ENCODE peak calls at places on chromosomes 11 and 22, in four cellular contexts. I, C, T and R are unnamed samples.

GRCh38 chr11:68275721-68276488 is 4.1 kb upstream of the C11orf24 start:
- DNase-seq in I (peak), T (no peak), C (no peak), R (no peak)

GRCh38 chr11:69306821-69307220 is 12.9 kb downstream of the MYEOV start:
- DNase-seq in T (no peak), C (no peak), I (no peak), R (no peak)

GRCh38 chr11:69172674-69173073 is 16.9 kb downstream of the SMIM38 start:
- DNase-seq in C (peak), I (peak), T (no peak), R (peak)

GRCh38 chr22:40463727-40464126 is 93.3 kb downstream of the SGSM3 start:
- DNase-seq in I (no peak), C (no peak), T (no peak), R (no peak)

GRCh38 chr11:115942043-115942442 is 437.8 kb upstream of the CADM1 start:
- DNase-seq in C (no peak), I (no peak), T (no peak), R (no peak)

GRCh38 chr11:117287668-117288067 is 3.5 kb upstream of the BACE1-AS start:
- DNase-seq in I (no peak), C (no peak), T (no peak), R (no peak)

GRCh38 chr11:27237641-27238040 is 125.4 kb downstream of the CCDC34 start:
- DNase-seq in I (no peak), C (no peak), T (no peak), R (no peak)

GRCh38 chr11:128039140-128040021 is 548.0 kb downstream of the ETS1 start:
- DNase-seq in T (no peak), C (no peak), I (no peak), R (peak)

GRCh38 chr11:68963779-68964178 is 17.0 kb downstream of the MRGPRD start:
- DNase-seq in I (no peak), C (no peak), T (no peak), R (no peak)

GRCh38 chr22:37032535-37033460 is 13.3 kb downstream of the MPST start:
- DNase-seq in C (peak), I (no peak), T (no peak), R (no peak)

GRCh38 chr11:48210052-48210451 is 6.6 kb upstream of the OR4B1 start:
- DNase-seq in T (no peak), I (no peak), C (peak), R (peak)

GRCh38 chr11:95045791-95046190 is 3.4 kb upstream of the KDM4F start:
- DNase-seq in T (no peak), C (no peak), I (no peak), R (no peak)

GRCh38 chr11:134452026-134452848 is 40.2 kb upstream of the B3GAT1 start:
- DNase-seq in T (no peak), I (no peak), C (no peak), R (no peak)

GRCh38 chr11:110793556-110793955 is 81.3 kb upstream of the ARHGAP20 start:
- DNase-seq in I (no peak), C (peak), T (peak), R (no peak)

GRCh38 chr11:75338516-75339218 is 12.8 kb downstream of the ARRB1 start:
- DNase-seq in C (no peak), T (no peak), I (no peak), R (no peak)

GRCh38 chr11:125154380-125155099 is 10.0 kb upstream of the PKNOX2 start:
- DNase-seq in T (no peak), C (no peak), I (no peak), R (no peak)

GRCh38 chr11:73528877-73529530 is 68.9 kb downstream of the FAM168A start:
- DNase-seq in T (no peak), I (no peak), C (peak), R (no peak)

GRCh38 chr11:20070459-20070858 is 89.8 kb downstream of the DBX1 start:
- DNase-seq in T (no peak), I (no peak), C (no peak), R (no peak)

GRCh38 chr11:98964146-98964545 is 56.6 kb upstream of the CNTN5 start:
- DNase-seq in C (no peak), I (no peak), T (no peak), R (no peak)

GRCh38 chr11:61747389-61748285 is 4.8 kb upstream of the MYRF start:
- DNase-seq in T (peak), I (peak), C (peak), R (peak)

GRCh38 chr11:17845431-17845881 is 110.9 kb downstream of the KCNC1 start:
- DNase-seq in T (no peak), C (no peak), I (no peak), R (no peak)

GRCh38 chr22:42967933-42968332 is 47.0 kb downstream of the PACSIN2 start:
- DNase-seq in C (no peak), T (no peak), I (no peak), R (no peak)

GRCh38 chr11:128632151-128632791 is 44.9 kb upstream of the ETS1 start:
- DNase-seq in I (peak), T (peak), C (peak), R (peak)

GRCh38 chr22:27438271-27438980 is 363.1 kb downstream of the MN1 start:
- DNase-seq in I (no peak), T (peak), C (no peak), R (peak)

DNA sequence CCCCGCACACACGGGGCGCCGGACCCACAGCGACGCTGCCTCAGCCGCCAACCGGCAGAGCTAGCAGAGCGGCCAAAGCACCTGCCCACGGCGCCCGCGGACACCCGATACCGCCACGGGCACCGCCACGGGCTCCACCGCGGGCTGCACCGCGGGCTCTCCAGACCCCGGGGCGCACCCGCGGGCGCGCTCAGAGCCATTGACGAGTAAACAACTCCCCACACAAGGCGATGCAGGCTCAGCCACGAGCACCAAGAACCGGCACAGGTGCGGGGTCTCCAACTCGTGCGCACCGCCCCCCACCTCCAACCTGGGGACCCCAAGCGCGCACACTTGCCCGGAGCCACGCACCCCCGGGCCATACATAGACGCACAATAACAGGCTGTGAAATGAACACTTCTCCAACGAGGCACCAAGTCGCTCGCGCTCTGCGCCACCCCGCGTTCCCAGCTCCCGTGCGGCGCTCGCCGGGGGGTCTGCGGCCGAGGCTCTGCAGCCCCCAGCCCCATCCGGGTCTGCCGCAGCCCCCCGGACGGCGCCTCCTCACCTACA is 1.9 kb downstream of the IFITM10 start:
- DNase-seq in I (no peak), T (no peak), C (no peak), R (no peak)
- TF ChIP-seq EZH2 in I (no peak), T (peak), C (no peak), R (peak)

GRCh38 chr11:76380977-76381719 is at the start of the genes GVQW3 and THAP12:
- DNase-seq in I (peak), T (peak), C (peak), R (peak)
- TF ChIP-seq EZH2 in I (no peak), T (no peak), C (no peak), R (no peak)

GRCh38 chr11:31812392-31813241 is 1.5 kb upstream of the PAX6 start:
- DNase-seq in C (peak), I (no peak), T (peak), R (no peak)

GRCh38 chr11:31813242-31813960 is 2.3 kb upstream of the PAX6 start:
- DNase-seq in I (no peak), C (peak), T (peak), R (peak)

GRCh38 chr11:31816467-31817053 is 5.4 kb upstream of the PAX6 start:
- DNase-seq in T (peak), C (peak), I (no peak), R (peak)

GRCh38 chr11:31815743-31816466 is 4.8 kb upstream of the PAX6 start:
- DNase-seq in C (no peak), T (peak), I (no peak), R (peak)

DNA sequence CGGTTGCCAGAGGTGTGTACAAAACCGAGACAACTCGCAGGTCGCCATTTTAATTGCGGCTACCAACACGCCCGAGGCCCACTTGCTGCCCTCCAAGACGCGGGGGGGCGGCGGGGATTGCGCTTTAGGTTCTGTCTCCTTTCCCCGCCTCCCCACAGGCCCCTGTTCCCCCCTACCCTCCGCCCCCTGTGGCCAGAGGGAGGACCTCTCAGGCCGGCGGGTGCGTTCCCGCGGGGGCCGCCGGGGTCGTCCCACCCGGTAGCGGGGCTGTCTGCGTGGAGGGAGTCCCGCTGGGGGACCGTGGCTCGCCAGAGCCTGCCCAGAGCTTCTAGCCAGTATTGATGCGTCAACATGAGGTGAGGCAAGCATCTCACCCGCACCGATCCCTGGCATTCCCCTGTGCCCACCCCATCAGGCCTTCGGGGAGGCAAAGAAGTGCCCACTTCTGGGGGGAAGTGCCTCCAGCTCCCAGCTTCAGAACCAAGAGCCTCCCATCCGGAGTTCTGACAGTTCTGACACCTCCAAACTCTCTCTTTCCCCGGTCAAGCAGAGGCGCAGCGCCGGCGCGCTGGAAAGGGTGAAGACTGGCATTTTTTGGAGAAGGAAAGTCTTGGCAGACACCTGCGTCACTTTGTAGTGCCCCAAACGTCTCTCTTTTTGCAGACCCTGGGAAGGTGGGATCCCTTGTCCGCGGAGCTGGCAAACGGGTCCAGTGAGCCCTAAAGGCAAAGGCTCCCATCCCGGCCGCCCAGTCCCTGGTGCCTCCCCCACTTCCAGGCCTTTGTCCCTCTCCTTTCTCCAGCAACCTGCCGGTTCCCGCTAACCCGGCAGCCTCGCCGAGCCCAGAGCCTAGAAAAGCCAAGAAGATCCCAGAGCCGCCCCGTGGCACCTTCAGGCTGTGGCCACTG is 3.1 kb upstream of the PAX6 start:
- DNase-seq in I (no peak), C (peak), T (peak), R (no peak)
- TF ChIP-seq EZH2 in I (no peak), C (peak), T (no peak), R (peak)

GRCh38 chr11:46332568-46333128 is 14.6 kb upstream of the DGKZ start:
- DNase-seq in T (peak), I (no peak), C (peak), R (peak)
- TF ChIP-seq EZH2 in T (peak), I (no peak), C (peak), R (peak)

GRCh38 chr11:46277623-46278386 is at the start of gene CREB3L1:
- DNase-seq in T (peak), C (peak), I (no peak), R (peak)
- TF ChIP-seq EZH2 in T (no peak), C (no peak), I (no peak), R (no peak)